ENCODE peak calls at places on chromosomes 16 and 17, in four cellular contexts. One of them, this sample, is unnamed.

GRCh38 chr17:76726231-76726765 is at the start of gene JMJD6:
- DNase-seq in tibial artery: peak; percentile 99
- DNase-seq in T-cell: no peak
- DNase-seq in amygdala: peak; percentile 92
- DNase-seq in this sample: peak; percentile 98

GRCh38 chr16:495127-495748 is 32.3 kb upstream of the CAPN15 start:
- DNase-seq in tibial artery: no peak
- DNase-seq in T-cell: no peak
- DNase-seq in amygdala: no peak
- DNase-seq in this sample: peak; percentile 44

GRCh38 chr16:74264806-74265205 is 31.8 kb upstream of the PSMD7 start:
- DNase-seq in tibial artery: no peak
- DNase-seq in T-cell: no peak
- DNase-seq in amygdala: no peak
- DNase-seq in this sample: no peak

GRCh38 chr17:82603981-82604448 is 44.2 kb downstream of the WDR45B start:
- DNase-seq in tibial artery: peak; percentile 83
- DNase-seq in T-cell: peak; percentile 45
- DNase-seq in amygdala: peak; percentile 56
- DNase-seq in this sample: peak; percentile 83

GRCh38 chr16:62870554-62870953 is 834.3 kb upstream of the CDH8 start:
- DNase-seq in tibial artery: no peak
- DNase-seq in T-cell: no peak
- DNase-seq in amygdala: no peak
- DNase-seq in this sample: no peak

GRCh38 chr17:5283531-5284315 is 1.6 kb downstream of the RABEP1 start:
- DNase-seq in tibial artery: no peak
- DNase-seq in T-cell: no peak
- DNase-seq in amygdala: no peak
- DNase-seq in this sample: no peak

GRCh38 chr16:89346869-89347268 is 129.4 kb downstream of the ZNF778 start:
- DNase-seq in tibial artery: no peak
- DNase-seq in T-cell: no peak
- DNase-seq in amygdala: no peak
- DNase-seq in this sample: no peak

GRCh38 chr17:72139213-72139612 is 18.4 kb downstream of the SOX9 start:
- DNase-seq in tibial artery: no peak
- DNase-seq in T-cell: no peak
- DNase-seq in amygdala: no peak
- DNase-seq in this sample: no peak

GRCh38 chr17:39536468-39536867 is 71.3 kb downstream of the NEUROD2 start:
- DNase-seq in tibial artery: no peak
- DNase-seq in T-cell: no peak
- DNase-seq in amygdala: no peak
- DNase-seq in this sample: no peak

GRCh38 chr17:82020874-82021727 is 1.6 kb downstream of the CENPX start:
- DNase-seq in tibial artery: peak; percentile 86
- DNase-seq in T-cell: peak; percentile 32
- DNase-seq in amygdala: peak; percentile 40
- DNase-seq in this sample: peak; percentile 77

GRCh38 chr17:67491009-67491677 is 114.1 kb downstream of the PITPNC1 start:
- DNase-seq in tibial artery: peak; percentile 96
- DNase-seq in T-cell: no peak
- DNase-seq in amygdala: peak; percentile 66
- DNase-seq in this sample: peak; percentile 73

GRCh38 chr16:66592814-66593213 is 11.7 kb upstream of the CMTM3 start:
- DNase-seq in tibial artery: no peak
- DNase-seq in T-cell: no peak
- DNase-seq in amygdala: no peak
- DNase-seq in this sample: no peak

GRCh38 chr17:17929655-17930380 is 42.4 kb downstream of the TOM1L2 start:
- DNase-seq in tibial artery: no peak
- DNase-seq in T-cell: no peak
- DNase-seq in amygdala: no peak
- DNase-seq in this sample: no peak

GRCh38 chr16:51164167-51164566 is 13.1 kb upstream of the SALL1 start:
- DNase-seq in tibial artery: no peak
- DNase-seq in T-cell: no peak
- DNase-seq in amygdala: no peak
- DNase-seq in this sample: no peak

GRCh38 chr16:1470543-1471251 is 4.1 kb downstream of the CLCN7 start:
- DNase-seq in tibial artery: no peak
- DNase-seq in T-cell: no peak
- DNase-seq in amygdala: no peak
- DNase-seq in this sample: peak; percentile 86

GRCh38 chr17:57979076-57979475 is 9.0 kb downstream of the VEZF1 start:
- DNase-seq in tibial artery: no peak
- DNase-seq in T-cell: no peak
- DNase-seq in amygdala: no peak
- DNase-seq in this sample: no peak

GRCh38 chr17:76716834-76717205 is 6.1 kb upstream of the MXRA7 start:
- DNase-seq in tibial artery: peak; percentile 39
- DNase-seq in T-cell: no peak
- DNase-seq in amygdala: no peak
- DNase-seq in this sample: no peak

GRCh38 chr17:74452841-74453661 is 13.4 kb upstream of the CD300A start:
- DNase-seq in tibial artery: no peak
- DNase-seq in T-cell: no peak
- DNase-seq in amygdala: no peak
- DNase-seq in this sample: peak; percentile 69

GRCh38 chr16:71540-72341 is 690 bp downstream of the RHBDF1 start:
- DNase-seq in tibial artery: peak; percentile 93
- DNase-seq in T-cell: no peak
- DNase-seq in amygdala: no peak
- DNase-seq in this sample: peak; percentile 78

GRCh38 chr16:86594712-86595111 is 16.4 kb downstream of the FOXL1 start:
- DNase-seq in tibial artery: peak; percentile 47
- DNase-seq in T-cell: no peak
- DNase-seq in amygdala: no peak
- DNase-seq in this sample: no peak

GRCh38 chr17:57396515-57396921 is 140.2 kb downstream of the MSI2 start:
- DNase-seq in tibial artery: peak; percentile 41
- DNase-seq in T-cell: no peak
- DNase-seq in amygdala: no peak
- DNase-seq in this sample: no peak

GRCh38 chr16:82136956-82137818 is 32.8 kb downstream of the MPHOSPH6 start:
- DNase-seq in tibial artery: no peak
- DNase-seq in T-cell: no peak
- DNase-seq in amygdala: no peak
- DNase-seq in this sample: no peak

GRCh38 chr16:29702307-29702706 is 23.3 kb downstream of the QPRT start:
- DNase-seq in tibial artery: no peak
- DNase-seq in T-cell: peak; percentile 51
- DNase-seq in amygdala: no peak
- DNase-seq in this sample: no peak

GRCh38 chr16:6684076-6684673 is 648.5 kb upstream of the RBFOX1 start:
- DNase-seq in tibial artery: no peak
- DNase-seq in T-cell: no peak
- DNase-seq in amygdala: no peak
- DNase-seq in this sample: no peak

GRCh38 chr16:56515665-56516064 is 4.2 kb downstream of the BBS2 start:
- DNase-seq in tibial artery: no peak
- DNase-seq in T-cell: no peak
- DNase-seq in amygdala: no peak
- DNase-seq in this sample: no peak

GRCh38 chr17:49788443-49789277 is at the start of gene KAT7:
- DNase-seq in tibial artery: peak; percentile 100
- DNase-seq in T-cell: peak; percentile 99
- DNase-seq in amygdala: peak; percentile 98
- DNase-seq in this sample: peak; percentile 97

GRCh38 chr17:58446086-58446485 is 28.8 kb upstream of the RNF43 start:
- DNase-seq in tibial artery: no peak
- DNase-seq in T-cell: no peak
- DNase-seq in amygdala: no peak
- DNase-seq in this sample: no peak

GRCh38 chr17:82435103-82435502 is 15.4 kb downstream of the CYBC1 start:
- DNase-seq in tibial artery: no peak
- DNase-seq in T-cell: no peak
- DNase-seq in amygdala: no peak
- DNase-seq in this sample: no peak

GRCh38 chr17:12967962-12968361 is 49.9 kb downstream of the ELAC2 start:
- DNase-seq in tibial artery: no peak
- DNase-seq in T-cell: no peak
- DNase-seq in amygdala: no peak
- DNase-seq in this sample: no peak

GRCh38 chr16:25126820-25127232 is 15.3 kb downstream of the LCMT1 start:
- DNase-seq in tibial artery: no peak
- DNase-seq in T-cell: no peak
- DNase-seq in amygdala: no peak
- DNase-seq in this sample: peak; percentile 55

GRCh38 chr17:59848778-59849177 is 44.0 kb downstream of the TUBD1 start:
- DNase-seq in tibial artery: peak; percentile 84
- DNase-seq in T-cell: no peak
- DNase-seq in amygdala: no peak
- DNase-seq in this sample: peak; percentile 92

GRCh38 chr17:76547183-76547641 is 7.4 kb downstream of the PRCD start:
- DNase-seq in tibial artery: peak; percentile 70
- DNase-seq in T-cell: peak; percentile 40
- DNase-seq in amygdala: no peak
- DNase-seq in this sample: no peak

GRCh38 chr16:89442990-89443726 is 47.2 kb downstream of the ANKRD11 start:
- DNase-seq in tibial artery: no peak
- DNase-seq in T-cell: no peak
- DNase-seq in amygdala: no peak
- DNase-seq in this sample: no peak

GRCh38 chr17:7440113-7440822 is 956 bp downstream of the FGF11 start:
- DNase-seq in tibial artery: no peak
- DNase-seq in T-cell: no peak
- DNase-seq in amygdala: no peak
- DNase-seq in this sample: peak; percentile 84

GRCh38 chr17:70869402-70870085 is 700.2 kb downstream of the KCNJ2 start:
- DNase-seq in tibial artery: no peak
- DNase-seq in T-cell: no peak
- DNase-seq in amygdala: no peak
- DNase-seq in this sample: no peak

GRCh38 chr17:83103200-83103937 is 24.0 kb downstream of the METRNL start:
- DNase-seq in tibial artery: peak; percentile 96
- DNase-seq in T-cell: no peak
- DNase-seq in amygdala: no peak
- DNase-seq in this sample: peak; percentile 80

GRCh38 chr17:6677946-6678345 is 26.4 kb downstream of the C17orf100 start:
- DNase-seq in tibial artery: no peak
- DNase-seq in T-cell: no peak
- DNase-seq in amygdala: no peak
- DNase-seq in this sample: no peak